ENCODE peak calls at places on chromosomes 11 and 22, in seven cellular contexts. L, I, R, W, N, H and K are unnamed samples.

GRCh38 chr22:48228468-48228867 is 1466.0 kb downstream of the TBC1D22A start:
- DNase-seq in L (no peak), I (no peak), R (no peak), W (no peak), N (no peak), H (no peak), K (no peak)

GRCh38 chr11:22521226-22521625 is 104.4 kb downstream of the FANCF start:
- DNase-seq in L (peak), I (no peak), R (peak), W (no peak), N (peak), H (no peak), K (no peak)

GRCh38 chr22:31445642-31446041 is 44.0 kb downstream of the EIF4ENIF1 start:
- DNase-seq in L (no peak), I (no peak), R (no peak), W (no peak), N (no peak), H (no peak), K (no peak)

GRCh38 chr22:50612715-50613221 is 12.2 kb downstream of the MAPK8IP2 start:
- DNase-seq in L (no peak), I (no peak), R (no peak), W (no peak), N (no peak), H (peak), K (no peak)

GRCh38 chr11:128632151-128632791 is 44.9 kb upstream of the ETS1 start:
- DNase-seq in L (peak), I (peak), R (peak), W (no peak), N (peak), H (peak), K (peak)

GRCh38 chr11:11968511-11969280 is 39.7 kb downstream of the DKK3 start:
- DNase-seq in L (no peak), I (no peak), R (peak), W (no peak), N (no peak), H (no peak), K (no peak)

GRCh38 chr22:24183321-24184031 is 2.2 kb downstream of the SUSD2 start:
- DNase-seq in L (no peak), I (no peak), R (no peak), W (no peak), N (peak), H (no peak), K (no peak)

GRCh38 chr11:1939006-1939626 is 8.0 kb upstream of the MRPL23 start:
- DNase-seq in L (no peak), I (peak), R (no peak), W (peak), N (no peak), H (no peak), K (no peak)

GRCh38 chr11:134471341-134472187 is 59.5 kb upstream of the B3GAT1 start:
- DNase-seq in L (no peak), I (no peak), R (no peak), W (peak), N (no peak), H (no peak), K (no peak)

GRCh38 chr11:105046898-105047579 is 1.9 kb upstream of the CARD16 start:
- DNase-seq in L (peak), I (no peak), R (peak), W (no peak), N (peak), H (no peak), K (no peak)

GRCh38 chr11:66264893-66265292 is 3.5 kb upstream of the RAB1B start:
- DNase-seq in L (no peak), I (peak), R (peak), W (no peak), N (peak), H (no peak), K (no peak)

GRCh38 chr22:49356428-49356827 is 471.2 kb downstream of the BRD1 start:
- DNase-seq in L (no peak), I (no peak), R (no peak), W (no peak), N (no peak), H (no peak), K (no peak)

GRCh38 chr22:50730013-50730891 is 7.8 kb upstream of the ACR start:
- DNase-seq in L (no peak), I (no peak), R (no peak), W (peak), N (no peak), H (no peak), K (no peak)

GRCh38 chr11:78138281-78138680 is 1.1 kb downstream of the ALG8 start:
- DNase-seq in L (no peak), I (no peak), R (peak), W (no peak), N (no peak), H (no peak), K (no peak)

GRCh38 chr22:41664490-41664889 is 24.2 kb downstream of the SNU13 start:
- DNase-seq in L (no peak), I (no peak), R (no peak), W (no peak), N (no peak), H (no peak), K (no peak)

GRCh38 chr11:50275133-50275532 is 242.5 kb downstream of the OR4C45 start:
- DNase-seq in L (no peak), I (no peak), R (no peak), W (no peak), N (no peak), H (no peak), K (no peak)

DNA sequence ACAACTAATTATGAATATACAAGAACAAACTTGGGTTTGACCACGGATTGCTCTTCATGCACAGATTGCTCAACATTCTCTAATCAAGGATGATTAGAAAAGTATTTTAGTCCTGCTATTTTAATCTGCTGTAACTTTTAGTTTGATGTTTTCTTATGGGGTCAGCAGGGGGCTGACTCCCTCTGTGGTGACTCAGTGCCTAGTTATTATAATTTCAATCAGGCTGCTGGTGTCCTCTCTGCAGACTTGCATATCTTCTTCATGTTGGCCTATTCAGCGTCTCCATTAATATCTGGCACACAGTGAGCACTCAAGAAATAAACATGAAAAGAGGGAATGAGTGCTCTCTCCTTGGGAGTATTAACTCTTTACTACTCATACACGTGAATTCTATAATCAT is 223.8 kb upstream of the DDI1 start:
- DNase-seq in L (no peak), I (no peak), R (peak), W (no peak), N (no peak), H (no peak), K (no peak)
- TF ChIP-seq CTCF in L (no peak), I (no peak), R (no peak), W (no peak), N (no peak), H (no peak), K (no peak)

DNA sequence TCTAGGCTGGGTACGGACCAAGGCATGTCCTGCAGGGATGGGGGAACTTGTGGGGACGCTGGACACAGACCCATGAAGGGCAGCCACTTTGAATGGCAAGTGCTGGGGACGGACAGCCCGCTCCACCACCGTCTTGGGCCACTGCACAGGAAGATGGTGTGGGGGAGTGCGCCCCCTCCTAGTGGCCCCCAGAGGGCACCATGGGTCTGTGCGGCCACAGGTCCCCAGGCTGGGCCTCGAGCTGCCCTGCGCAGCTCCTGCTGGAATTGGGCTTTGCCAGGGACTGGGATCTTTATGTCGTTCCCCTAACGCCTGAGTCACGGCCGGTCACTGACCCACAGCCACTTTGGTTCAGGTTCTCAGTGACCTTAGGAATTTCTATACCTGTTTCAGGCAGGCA is 44.4 kb downstream of the NAT10 start:
- DNase-seq in L (no peak), I (peak), R (peak), W (no peak), N (peak), H (no peak), K (peak)
- TF ChIP-seq CTCF in L (peak), I (peak), R (peak), W (no peak), N (peak), H (peak), K (peak)

DNA sequence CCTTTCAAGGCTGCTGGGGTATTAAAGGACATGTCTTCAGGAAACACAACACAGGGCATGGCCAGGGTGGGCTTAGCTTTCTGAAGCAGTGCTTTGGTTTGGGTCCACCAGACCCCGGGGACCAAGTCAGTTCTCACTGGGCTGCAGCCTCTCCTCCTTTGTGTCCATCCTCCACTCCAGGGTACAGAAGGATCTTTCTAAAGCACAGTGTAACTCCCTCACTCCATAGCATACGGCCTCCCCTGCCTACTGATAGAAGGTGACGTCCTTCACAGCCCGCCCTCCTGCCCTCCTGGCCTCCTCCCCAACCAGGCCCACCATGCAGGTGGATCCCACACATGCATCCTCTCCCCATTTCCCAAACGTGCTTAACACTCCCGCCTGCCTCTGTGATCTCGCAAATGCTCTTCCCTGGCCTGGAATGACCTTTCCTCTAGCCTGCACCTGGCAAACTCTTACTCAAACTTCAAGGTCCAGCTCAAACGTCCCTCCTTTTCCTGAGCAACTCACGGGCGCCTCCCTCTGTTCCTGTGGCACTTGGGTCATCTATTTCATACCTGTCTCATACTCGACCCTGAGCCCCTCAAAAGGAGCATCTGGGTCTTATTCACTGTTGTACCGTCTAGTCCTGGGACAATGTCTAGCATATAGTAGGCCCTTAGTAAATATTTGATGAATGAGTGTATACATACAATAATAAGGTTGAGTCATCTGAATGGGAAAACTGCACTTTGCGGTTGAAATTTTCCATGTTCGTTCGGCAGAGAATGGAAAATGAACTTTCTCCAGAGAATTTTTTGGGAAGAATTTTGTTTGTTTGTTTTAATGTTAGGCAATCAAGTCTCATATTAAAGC is 187.7 kb downstream of the EFCAB6 start:
- DNase-seq in L (peak), I (no peak), R (no peak), W (no peak), N (no peak), H (no peak), K (no peak)
- TF ChIP-seq CTCF in L (no peak), I (no peak), R (no peak), W (no peak), N (no peak), H (no peak), K (no peak)

DNA sequence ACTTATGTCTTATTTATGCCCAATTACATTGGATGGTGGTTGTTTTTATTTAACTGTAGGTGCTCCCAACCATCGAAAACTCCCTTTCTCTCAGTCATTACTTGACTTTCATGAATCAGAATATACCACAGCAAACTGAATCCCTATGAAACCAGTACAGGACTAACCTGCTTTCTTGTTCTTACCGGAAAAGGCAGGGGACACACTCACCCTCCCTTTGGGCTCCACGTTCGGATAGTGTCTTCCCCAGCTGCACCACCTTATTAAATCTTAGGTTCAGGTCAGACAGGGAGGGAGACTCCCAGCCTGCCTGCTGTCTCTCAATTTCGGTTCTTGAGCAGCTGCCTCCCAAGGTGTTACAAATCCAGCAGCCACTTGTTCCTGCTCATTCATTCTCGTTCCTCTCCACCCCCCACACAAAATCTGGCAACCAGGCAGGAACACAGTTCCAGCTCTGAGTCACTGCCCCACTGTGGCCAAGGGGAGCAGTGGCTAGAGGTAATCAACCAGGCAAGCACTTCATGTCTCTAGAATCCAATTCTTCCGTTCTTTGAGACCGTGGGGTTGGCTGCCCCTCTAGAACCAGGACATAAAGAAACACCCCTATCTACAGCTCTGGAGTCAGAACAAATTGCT is 133.0 kb downstream of the PLEKHA7 start:
- DNase-seq in L (peak), I (peak), R (peak), W (peak), N (peak), H (peak), K (no peak)
- TF ChIP-seq CTCF in L (peak), I (no peak), R (peak), W (peak), N (peak), H (peak), K (no peak)

GRCh38 chr11:118485273-118485672 is 42.0 kb upstream of the TTC36 start:
- DNase-seq in L (no peak), I (no peak), R (no peak), W (no peak), N (no peak), H (no peak), K (no peak)
- TF ChIP-seq CTCF in L (peak), I (no peak), R (no peak), W (no peak), N (no peak), H (no peak), K (peak)

GRCh38 chr11:61174275-61174674 is 13.0 kb upstream of the VPS37C start:
- DNase-seq in L (no peak), I (no peak), R (no peak), W (no peak), N (no peak), H (peak), K (no peak)

GRCh38 chr11:61174949-61175348 is 13.7 kb upstream of the VPS37C start:
- DNase-seq in L (no peak), I (no peak), R (no peak), W (no peak), N (no peak), H (no peak), K (no peak)

GRCh38 chr11:61172353-61172752 is 11.1 kb upstream of the VPS37C start:
- DNase-seq in L (no peak), I (no peak), R (no peak), W (no peak), N (no peak), H (no peak), K (no peak)

GRCh38 chr11:61172888-61173287 is 11.7 kb upstream of the VPS37C start:
- DNase-seq in L (no peak), I (no peak), R (no peak), W (no peak), N (no peak), H (no peak), K (no peak)

DNA sequence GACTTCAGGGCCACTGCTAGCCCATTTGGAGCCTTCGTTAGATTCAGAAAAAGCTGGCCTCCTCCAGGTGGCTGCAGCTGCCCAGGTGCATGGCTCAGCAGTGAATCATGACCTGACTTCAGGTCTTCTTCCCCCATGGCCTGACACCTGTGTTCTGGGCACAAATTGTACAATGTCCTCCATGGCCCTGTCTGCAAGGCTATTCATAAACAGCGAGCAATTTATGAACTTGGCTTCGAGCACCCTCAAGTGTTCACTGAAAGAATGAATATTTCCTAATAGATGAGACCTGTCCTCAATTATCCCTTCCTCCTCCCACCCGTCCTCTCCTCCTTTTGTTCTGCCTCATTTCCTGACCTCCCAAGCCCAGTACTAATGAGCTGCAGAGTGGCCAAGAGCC is 12.2 kb upstream of the VPS37C start:
- DNase-seq in L (no peak), I (no peak), R (peak), W (no peak), N (peak), H (peak), K (no peak)
- TF ChIP-seq CTCF in L (peak), I (no peak), R (peak), W (no peak), N (no peak), H (peak), K (no peak)